ENCODE peak calls at places on chromosomes 13 and 19, in eight cellular contexts. Y is GM23248, I is HCT116, X is fibroblast of lung, B is Karpas-422, A is IMR-90, F is neural progenitor cell, E is astrocyte. V is an unnamed sample.

GRCh38 chr13:68099616-68100015 is 869.5 kb upstream of the PCDH9 start:
- DNase-seq in X (peak), A (peak), E (peak), B (no peak), F (no peak), Y (peak), I (peak), V (peak)

GRCh38 chr13:97653741-97654140 is 219.8 kb downstream of the RAP2A start:
- DNase-seq in F (no peak), E (no peak), Y (peak), X (no peak), A (peak), B (no peak), I (no peak), V (peak)

GRCh38 chr13:79987761-79988160 is 353.2 kb downstream of the SPRY2 start:
- DNase-seq in B (no peak), I (no peak), F (no peak), X (no peak), A (no peak), E (no peak), Y (peak), V (no peak)

GRCh38 chr13:39887424-39887823 is 232.0 kb downstream of the COG6 start:
- DNase-seq in F (no peak), I (no peak), B (no peak), A (no peak), E (no peak), X (no peak), Y (peak), V (no peak)

GRCh38 chr19:49119411-49120324 is at the start of gene PPFIA3:
- DNase-seq in E (peak), F (peak), Y (peak), B (no peak), I (no peak), A (peak), X (peak), V (peak)

GRCh38 chr19:24054044-24054935 is 32.7 kb upstream of the ZNF254 start:
- DNase-seq in A (peak), Y (peak), E (peak), F (no peak), I (peak), X (peak), B (no peak), V (peak)

GRCh38 chr13:80033286-80033685 is 307.6 kb downstream of the SPRY2 start:
- DNase-seq in I (no peak), B (no peak), F (no peak), A (no peak), E (no peak), Y (no peak), X (peak), V (no peak)

GRCh38 chr19:22623841-22624221 is 10.3 kb upstream of the ZNF492 start:
- DNase-seq in F (no peak), B (no peak), Y (no peak), X (no peak), A (no peak), I (no peak), E (no peak), V (no peak)

GRCh38 chr19:17312481-17313113 is 3.2 kb downstream of the DDA1 start:
- DNase-seq in F (no peak), Y (no peak), A (no peak), B (no peak), X (no peak), E (no peak), I (no peak), V (no peak)

GRCh38 chr13:23955064-23955463 is 57.8 kb upstream of the C1QTNF9B start:
- DNase-seq in Y (no peak), X (no peak), F (no peak), A (no peak), I (no peak), E (no peak), B (no peak), V (no peak)

GRCh38 chr19:4108767-4109625 is 14.9 kb downstream of the MAP2K2 start:
- DNase-seq in A (no peak), Y (no peak), F (no peak), X (no peak), B (no peak), E (no peak), I (no peak), V (no peak)

GRCh38 chr13:50197705-50198104 is 182.5 kb downstream of the KCNRG start:
- DNase-seq in F (no peak), X (peak), Y (peak), A (peak), E (no peak), I (no peak), B (no peak), V (no peak)

GRCh38 chr19:35153701-35154534 is 617 bp upstream of the FXYD5 start:
- DNase-seq in B (peak), I (no peak), A (no peak), X (peak), E (no peak), F (peak), Y (peak), V (no peak)

GRCh38 chr19:32816555-32817099 is 52.9 kb downstream of the SLC7A9 start:
- DNase-seq in A (no peak), X (no peak), I (no peak), Y (no peak), F (no peak), B (no peak), E (no peak), V (no peak)

GRCh38 chr19:18741566-18742121 is 49.5 kb downstream of the COMP start:
- DNase-seq in B (no peak), E (no peak), Y (no peak), F (no peak), X (no peak), I (no peak), A (no peak), V (no peak)

GRCh38 chr13:49315036-49315565 is 67.4 kb downstream of the CDADC1 start:
- DNase-seq in A (peak), I (no peak), B (no peak), E (peak), F (no peak), X (peak), Y (peak), V (no peak)

GRCh38 chr13:108408670-108409069 is 139.2 kb downstream of the TNFSF13B start:
- DNase-seq in F (no peak), A (no peak), Y (no peak), I (no peak), B (no peak), E (no peak), X (no peak), V (no peak)

GRCh38 chr19:8517551-8518442 is 3.8 kb upstream of the ZNF414 start:
- DNase-seq in E (no peak), B (peak), X (no peak), F (no peak), Y (peak), A (no peak), I (no peak), V (peak)

GRCh38 chr19:2591537-2592291 is 110.8 kb downstream of the GNG7 start:
- DNase-seq in F (no peak), B (no peak), E (no peak), X (no peak), Y (no peak), A (no peak), I (no peak), V (no peak)

GRCh38 chr13:111228262-111229144 is 91.9 kb upstream of the TEX29 start:
- DNase-seq in B (no peak), X (peak), F (no peak), E (peak), I (no peak), A (peak), Y (no peak), V (no peak)

GRCh38 chr19:11982526-11982925 is 17.7 kb downstream of the ZNF763 start:
- DNase-seq in B (no peak), Y (peak), E (no peak), A (no peak), X (no peak), F (no peak), I (no peak), V (peak)

GRCh38 chr19:32677657-32678056 is 2.0 kb downstream of the RGS9BP start:
- DNase-seq in F (peak), B (no peak), I (no peak), E (no peak), X (no peak), A (no peak), Y (no peak), V (no peak)

GRCh38 chr19:38731654-38732301 is 12.5 kb downstream of the CAPN12 start:
- DNase-seq in F (no peak), Y (no peak), I (no peak), E (no peak), X (no peak), B (no peak), A (no peak), V (no peak)

GRCh38 chr19:36256064-36256463 is 41.2 kb downstream of the ZNF146 start:
- DNase-seq in X (no peak), I (no peak), E (no peak), Y (no peak), F (no peak), A (no peak), B (no peak), V (no peak)

GRCh38 chr19:36255316-36255715 is 40.4 kb downstream of the ZNF146 start:
- DNase-seq in B (no peak), X (no peak), F (no peak), E (no peak), I (no peak), A (no peak), Y (no peak), V (no peak)

GRCh38 chr19:36257512-36257876 is 42.6 kb downstream of the ZNF146 start:
- DNase-seq in I (no peak), E (no peak), F (no peak), A (no peak), B (no peak), Y (peak), X (no peak), V (peak)

GRCh38 chr19:36258028-36258875 is 43.3 kb downstream of the ZNF146 start:
- DNase-seq in I (no peak), B (no peak), Y (no peak), F (no peak), A (no peak), X (no peak), E (no peak), V (no peak)

DNA sequence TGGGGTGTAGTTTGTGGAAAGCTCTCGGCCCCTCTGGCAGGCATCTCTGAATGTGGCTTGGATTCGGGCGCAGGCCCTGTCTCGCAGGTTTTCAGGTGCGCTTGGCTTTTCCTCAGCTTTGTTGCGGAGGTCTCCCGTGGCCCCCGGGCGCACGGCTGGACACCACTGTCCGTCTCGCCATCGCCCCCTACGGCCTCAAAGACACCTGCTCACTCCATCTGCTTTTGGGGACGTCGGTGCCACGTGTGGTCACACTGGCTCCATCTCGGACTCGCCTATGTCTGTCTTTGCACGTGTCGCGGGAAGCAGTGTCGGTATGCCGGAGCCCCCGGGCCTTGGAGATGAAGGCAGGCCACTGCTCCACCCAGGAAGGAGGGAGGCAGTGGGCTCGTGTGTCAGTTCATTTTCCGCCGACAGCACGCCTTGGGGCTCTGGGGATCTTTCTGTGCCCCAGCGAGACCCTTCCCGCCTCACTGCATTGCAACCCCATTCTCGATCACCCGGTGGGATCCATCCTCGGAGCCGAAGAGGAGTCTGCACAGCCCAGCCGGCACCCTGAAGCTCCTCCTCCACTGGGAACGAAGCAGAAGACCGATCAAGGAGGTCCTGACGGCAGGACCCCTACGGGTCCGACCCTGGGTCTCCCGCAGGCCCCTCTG is 42.1 kb downstream of the ZNF146 start:
- DNase-seq in Y (no peak), B (no peak), I (no peak), A (no peak), X (no peak), E (no peak), F (no peak), V (no peak)
- H2AFZ ChIP-seq in Y (peak), B (no peak), I (no peak), A (peak), X (no peak), E (peak), F (no peak), V (peak)

DNA sequence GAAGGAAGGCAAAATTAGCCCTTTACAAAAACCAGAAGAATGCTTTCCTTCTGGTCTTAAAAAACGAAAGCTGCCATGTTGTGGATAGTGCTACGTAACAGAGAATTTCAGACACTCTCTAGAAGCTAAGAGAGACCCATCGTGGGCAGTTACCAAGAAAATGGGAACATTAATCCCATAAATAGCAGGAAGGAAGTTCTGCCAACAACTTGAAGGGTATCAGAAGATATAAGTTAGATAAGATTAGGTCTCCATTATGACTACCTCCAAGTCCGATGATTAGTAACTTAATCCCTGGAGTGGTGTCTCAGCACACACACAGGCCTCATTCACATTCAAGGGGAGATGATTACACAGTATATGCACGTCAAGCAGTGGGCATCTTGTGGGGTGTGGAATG is 115.7 kb upstream of the TRPC4 start:
- DNase-seq in A (no peak), Y (no peak), F (no peak), X (no peak), B (no peak), I (no peak), E (no peak), V (no peak)
- H2AFZ ChIP-seq in A (no peak), Y (no peak), F (peak), X (no peak), B (no peak), I (no peak), E (no peak), V (no peak)

DNA sequence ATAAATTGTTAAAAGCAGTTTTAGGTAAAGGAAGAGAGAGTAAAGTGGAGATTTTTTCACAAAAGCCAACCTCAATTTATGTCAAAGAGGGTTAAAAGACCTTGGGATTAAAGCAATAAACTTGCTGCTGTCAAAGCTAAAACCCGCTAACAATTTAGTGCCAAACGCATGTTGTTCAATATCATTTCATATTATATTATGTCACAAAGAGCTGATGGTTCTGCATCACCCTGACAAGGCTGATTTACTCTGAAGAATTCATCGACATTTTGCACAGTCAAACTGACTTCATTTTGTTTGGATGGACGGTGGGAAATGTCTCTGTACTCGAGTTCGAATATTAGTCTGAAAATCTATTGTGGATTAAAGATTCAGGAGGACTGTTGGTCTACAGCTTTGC is 315.8 kb upstream of the TSHZ3 start:
- DNase-seq in X (no peak), I (no peak), A (no peak), F (no peak), E (no peak), Y (no peak), B (no peak), V (no peak)
- H2AFZ ChIP-seq in X (no peak), I (no peak), A (no peak), F (no peak), E (no peak), Y (no peak), B (no peak), V (no peak)

GRCh38 chr19:1040476-1041271 is 767 bp downstream of the ABCA7 start:
- DNase-seq in F (peak), Y (peak), X (peak), E (peak), B (peak), I (peak), A (peak), V (peak)

GRCh38 chr19:1038995-1039645 is 787 bp upstream of the ABCA7 start:
- DNase-seq in F (no peak), A (peak), X (peak), E (no peak), I (no peak), B (no peak), Y (peak), V (peak)

GRCh38 chr19:1041272-1041834 is 1.4 kb downstream of the ABCA7 start:
- DNase-seq in E (no peak), Y (no peak), A (no peak), F (no peak), B (no peak), X (no peak), I (no peak), V (no peak)

GRCh38 chr19:1041835-1042685 is 2.2 kb downstream of the ABCA7 start:
- DNase-seq in X (no peak), E (no peak), I (peak), B (no peak), A (no peak), Y (peak), F (no peak), V (peak)

DNA sequence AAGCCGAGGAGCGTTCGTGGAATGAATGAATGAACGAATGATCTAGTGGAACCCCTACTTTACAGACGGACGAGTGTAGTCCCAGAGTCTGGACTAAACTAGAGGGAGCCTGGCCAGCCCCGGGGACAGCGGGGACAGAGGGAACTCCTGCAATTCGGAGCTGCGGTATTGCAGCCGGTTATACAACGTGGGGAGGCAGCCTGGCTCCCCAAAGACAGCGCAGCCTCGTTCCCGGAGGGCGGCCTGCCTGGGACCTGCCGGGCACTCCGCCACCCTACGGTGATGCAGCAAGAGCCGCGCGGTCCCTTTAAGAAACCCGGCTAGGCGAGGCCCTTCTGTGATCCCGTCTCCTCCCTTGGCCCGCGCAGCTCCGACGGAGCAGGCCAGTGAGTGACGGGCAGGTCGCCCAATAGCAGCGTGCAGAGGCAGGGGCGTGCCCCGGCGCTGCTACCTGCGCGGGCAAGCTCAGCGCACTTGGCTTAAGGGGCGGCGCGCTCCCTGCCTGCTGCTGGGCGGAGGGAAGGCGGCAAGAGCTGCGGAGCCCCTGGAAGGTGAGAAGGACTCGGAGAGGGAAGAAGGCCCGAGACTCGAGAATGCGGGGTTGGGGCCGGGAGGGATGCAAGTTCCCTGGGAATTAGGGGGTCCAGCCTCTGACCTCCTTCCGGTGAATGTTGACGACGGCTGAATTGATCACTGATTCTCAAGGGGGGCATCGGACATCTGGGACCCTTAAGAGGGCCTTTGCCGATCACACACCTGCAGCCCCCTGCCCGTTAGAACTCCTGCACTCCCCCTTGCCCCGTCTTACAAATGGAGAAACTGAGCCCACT is at the start of gene ABCA7:
- DNase-seq in X (peak), I (peak), E (peak), F (peak), A (peak), B (peak), Y (peak), V (peak)
- H2AFZ ChIP-seq in X (no peak), I (no peak), E (no peak), F (no peak), A (peak), B (peak), Y (peak), V (peak)

GRCh38 chr13:46119883-46120614 is 15.2 kb upstream of the CPB2 start:
- DNase-seq in A (peak), I (peak), Y (peak), F (no peak), B (no peak), X (peak), E (peak), V (peak)
- H2AFZ ChIP-seq in A (no peak), I (no peak), Y (no peak), F (no peak), B (no peak), X (no peak), E (no peak), V (no peak)

DNA sequence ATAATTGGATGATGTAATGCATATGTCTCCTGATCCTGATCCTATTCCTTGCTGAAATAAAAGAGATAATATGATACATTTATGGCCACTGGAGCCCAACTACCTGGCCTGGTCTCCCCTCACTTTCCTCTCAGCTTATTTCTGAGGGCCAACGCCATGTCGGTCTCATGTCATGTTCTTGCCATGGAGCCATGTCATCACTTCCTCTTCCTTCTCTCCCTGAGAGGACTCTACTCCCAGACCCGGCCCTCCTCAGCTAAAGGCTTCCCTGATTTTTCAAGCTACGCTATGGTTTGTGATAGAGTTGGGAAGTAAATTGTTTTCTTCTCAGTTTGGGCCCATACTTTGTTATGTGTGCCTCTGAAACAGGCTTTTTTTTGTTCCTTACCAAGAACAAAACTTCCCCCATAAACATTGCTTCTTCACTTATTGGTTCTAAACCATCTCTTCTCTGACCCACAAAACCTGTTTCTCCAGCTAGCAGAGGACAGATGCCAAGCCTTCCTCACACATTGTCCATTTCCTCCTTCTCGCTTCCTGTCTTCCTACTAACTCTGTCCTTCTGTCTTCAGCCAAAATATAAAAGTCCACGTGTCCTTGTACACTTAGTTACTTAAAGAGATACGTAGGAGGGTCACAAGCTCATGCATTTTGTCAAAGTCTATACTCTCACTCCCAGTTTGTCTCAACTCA is 319.9 kb upstream of the DACH1 start:
- DNase-seq in F (no peak), I (no peak), B (no peak), E (no peak), A (no peak), Y (no peak), X (no peak), V (no peak)
- H2AFZ ChIP-seq in F (no peak), I (no peak), B (no peak), E (no peak), A (no peak), Y (no peak), X (no peak), V (no peak)

DNA sequence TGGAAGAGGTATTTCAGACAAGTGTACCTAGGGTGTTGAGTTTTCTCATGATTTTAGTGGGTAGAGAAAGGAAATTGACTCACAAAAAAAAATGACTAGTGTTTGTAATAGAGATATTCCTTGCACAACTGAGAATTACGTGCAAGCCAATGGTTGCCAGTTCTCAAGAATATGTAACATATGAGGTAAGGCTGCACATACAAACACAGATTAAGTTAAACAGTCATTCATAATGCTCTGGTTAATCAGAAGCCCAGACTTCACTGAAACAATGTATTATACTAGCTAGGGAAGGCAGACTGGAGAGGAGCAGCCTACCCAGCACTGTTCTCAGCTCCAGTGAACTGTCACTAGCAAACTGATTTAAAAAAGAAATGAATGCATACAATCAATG is 418.3 kb downstream of the DIAPH3 start:
- DNase-seq in X (peak), Y (peak), I (no peak), E (peak), A (peak), B (no peak), F (no peak), V (no peak)
- H2AFZ ChIP-seq in X (no peak), Y (no peak), I (no peak), E (no peak), A (no peak), B (no peak), F (no peak), V (no peak)

GRCh38 chr19:41156207-41156606 is 36.8 kb upstream of the CYP2S1 start:
- DNase-seq in A (no peak), F (no peak), E (no peak), I (no peak), X (no peak), Y (peak), B (no peak), V (no peak)
- H2AFZ ChIP-seq in A (no peak), F (no peak), E (no peak), I (no peak), X (no peak), Y (no peak), B (no peak), V (no peak)